ENCODE peak calls at places on chromosomes 1 and 21, in seven cellular contexts. G, P, W, Z, H, A and N are unnamed samples.

GRCh38 chr1:212432706-212433576 is at the start of gene NENF:
- DNase-seq in P (peak; percentile 95), Z (peak; percentile 63), W (peak; percentile 11), H (peak; percentile 74), A (peak; percentile 21), G (peak; percentile 93), N (peak; percentile 50)

GRCh38 chr1:212566522-212567479 is 41.8 kb upstream of the ATF3 start:
- DNase-seq in A (no peak), P (peak; percentile 84), G (no peak), W (peak; percentile 32), Z (peak; percentile 95), H (peak; percentile 83), N (peak; percentile 65)

GRCh38 chr1:29805896-29806160 is 569.5 kb downstream of the PTPRU start:
- DNase-seq in A (no peak), H (no peak), Z (no peak), W (no peak), G (no peak), P (no peak), N (no peak)

GRCh38 chr1:66302810-66303209 is 231.1 kb upstream of the SGIP1 start:
- DNase-seq in A (no peak), W (no peak), P (no peak), Z (no peak), G (no peak), H (peak; percentile 21), N (peak; percentile 67)

GRCh38 chr1:96820111-96820510 is 98.5 kb downstream of the PTBP2 start:
- DNase-seq in P (no peak), Z (no peak), G (no peak), W (no peak), A (no peak), H (peak; percentile 7), N (no peak)

GRCh38 chr1:155254714-155255242 is 505 bp downstream of the ENTREP3 start:
- DNase-seq in W (no peak), H (no peak), A (no peak), G (peak; percentile 68), P (no peak), Z (no peak), N (no peak)

GRCh38 chr1:67468066-67468718 is 38.0 kb upstream of the SERBP1 start:
- DNase-seq in P (peak; percentile 26), W (no peak), G (no peak), H (peak; percentile 8), A (no peak), Z (peak; percentile 77), N (peak; percentile 32)

GRCh38 chr1:1033731-1034437 is 14.0 kb downstream of the AGRN start:
- DNase-seq in W (no peak), Z (no peak), G (no peak), A (no peak), H (no peak), P (no peak), N (no peak)

GRCh38 chr1:65079941-65080340 is 68.1 kb upstream of the AK4 start:
- DNase-seq in W (no peak), P (no peak), G (no peak), A (no peak), Z (peak; percentile 83), H (peak; percentile 31), N (no peak)

GRCh38 chr1:212242288-212242984 is 42.8 kb upstream of the PPP2R5A start:
- DNase-seq in W (no peak), P (no peak), G (no peak), A (no peak), H (no peak), Z (no peak), N (no peak)

GRCh38 chr1:81305997-81306452 is 494.7 kb upstream of the ADGRL2 start:
- DNase-seq in W (no peak), A (no peak), H (peak; percentile 59), P (no peak), Z (peak; percentile 52), G (no peak), N (peak; percentile 22)

GRCh38 chr1:185645686-185646085 is 88.5 kb upstream of the HMCN1 start:
- DNase-seq in G (no peak), H (peak; percentile 41), P (no peak), A (no peak), Z (peak; percentile 11), W (no peak), N (peak; percentile 49)

GRCh38 chr1:6280761-6281451 is 20.0 kb upstream of the GPR153 start:
- DNase-seq in H (no peak), A (no peak), G (peak; percentile 85), Z (no peak), P (no peak), W (no peak), N (no peak)

GRCh38 chr1:47232187-47232874 is at the start of gene TAL1:
- DNase-seq in W (no peak), Z (no peak), A (no peak), P (no peak), H (no peak), G (no peak), N (no peak)

GRCh38 chr1:22104865-22105437 is 37.9 kb downstream of the WNT4 start:
- DNase-seq in G (no peak), P (no peak), A (no peak), H (no peak), W (no peak), Z (no peak), N (no peak)

GRCh38 chr1:64309468-64309867 is 106.0 kb downstream of the UBE2U start:
- DNase-seq in W (no peak), G (no peak), H (peak; percentile 6), P (no peak), Z (no peak), A (no peak), N (no peak)

GRCh38 chr1:239976130-239976968 is 115.3 kb upstream of the FMN2 start:
- DNase-seq in H (peak; percentile 30), G (no peak), Z (peak; percentile 45), W (no peak), A (peak; percentile 28), P (peak; percentile 46), N (peak; percentile 58)

GRCh38 chr21:31194510-31195293 is 149.4 kb downstream of the TIAM1 start:
- DNase-seq in A (no peak), Z (no peak), W (no peak), H (no peak), G (no peak), P (no peak), N (no peak)

GRCh38 chr1:34885405-34886247 is 26.1 kb upstream of the SMIM12 start:
- DNase-seq in Z (peak; percentile 7), G (peak; percentile 70), W (no peak), P (peak; percentile 38), A (no peak), H (peak; percentile 24), N (no peak)

GRCh38 chr1:21655748-21656147 is 13.4 kb downstream of the RAP1GAP start:
- DNase-seq in P (peak; percentile 63), G (peak; percentile 63), W (no peak), Z (peak; percentile 71), H (no peak), A (no peak), N (peak; percentile 8)

GRCh38 chr1:109516872-109517271 is 7.3 kb upstream of the AMIGO1 start:
- DNase-seq in A (peak; percentile 45), H (no peak), W (peak; percentile 75), Z (peak; percentile 21), G (no peak), P (no peak), N (peak; percentile 79)

GRCh38 chr21:16535100-16535418 is 805.3 kb downstream of the USP25 start:
- DNase-seq in P (no peak), W (no peak), G (peak; percentile 69), Z (peak; percentile 83), H (peak; percentile 95), A (peak; percentile 67), N (peak; percentile 87)

GRCh38 chr1:167502719-167503452 is 15.4 kb downstream of the CD247 start:
- DNase-seq in W (no peak), H (no peak), G (no peak), A (no peak), P (no peak), Z (no peak), N (no peak)

GRCh38 chr21:36547464-36547863 is 67.5 kb upstream of the CLDN14 start:
- DNase-seq in H (peak; percentile 8), P (no peak), A (no peak), W (no peak), G (no peak), Z (no peak), N (no peak)
- TF ChIP-seq CTCF in H (no peak), P (no peak), A (no peak), W (no peak), G (no peak), Z (no peak), N (no peak)

DNA sequence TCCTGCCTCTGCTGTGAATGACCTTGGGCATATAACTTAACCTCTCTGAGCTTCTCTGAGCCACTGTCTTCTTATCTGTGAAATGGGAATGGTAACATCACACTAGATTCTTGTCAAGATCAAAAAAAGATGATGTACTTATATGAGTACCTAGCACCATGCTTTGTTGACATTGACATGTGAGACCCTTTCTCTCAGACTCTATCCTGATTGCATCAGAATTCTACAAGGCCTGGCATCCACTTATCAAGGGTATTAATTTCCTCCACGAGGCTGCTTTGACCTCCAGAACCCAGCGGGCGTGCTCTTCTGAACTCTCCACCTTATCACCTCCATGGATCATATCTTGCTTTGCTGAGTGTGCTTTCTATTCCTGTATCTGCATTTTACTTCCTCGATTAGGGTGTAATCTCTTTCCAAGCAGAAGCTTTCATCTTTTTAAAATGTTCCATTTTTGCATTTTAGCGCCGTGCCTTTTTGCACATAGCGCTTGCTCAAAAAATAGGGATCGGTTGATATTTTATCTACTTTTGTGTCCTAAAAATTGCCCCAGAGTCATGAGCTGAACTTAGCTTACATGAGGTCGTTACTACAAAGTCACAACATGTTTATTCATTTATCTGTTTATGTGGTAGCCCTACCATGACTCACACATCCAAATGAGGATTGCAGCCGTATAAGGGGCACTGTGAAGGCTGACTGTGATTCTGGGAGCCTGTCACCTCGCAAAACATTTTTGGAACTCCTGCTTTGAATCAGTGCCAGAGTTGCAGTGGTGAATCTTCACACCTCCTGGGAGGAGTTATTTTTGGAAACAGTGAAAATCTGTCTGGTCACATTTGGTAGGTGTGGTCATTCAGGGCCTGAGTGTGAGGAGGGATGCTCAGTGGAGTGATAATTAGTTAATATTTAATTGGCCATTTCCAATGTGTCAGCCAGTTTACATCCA is 63.2 kb downstream of the IER5 start:
- DNase-seq in Z (peak; percentile 38), G (no peak), W (no peak), P (no peak), H (no peak), A (no peak), N (peak; percentile 37)
- TF ChIP-seq CTCF in Z (no peak), G (no peak), W (no peak), P (no peak), H (no peak), A (no peak), N (no peak)

GRCh38 chr1:241097479-241097878 is 259.5 kb downstream of the RGS7 start:
- DNase-seq in G (no peak), H (no peak), P (no peak), A (no peak), Z (no peak), W (no peak), N (no peak)
- TF ChIP-seq CTCF in G (no peak), H (no peak), P (no peak), A (no peak), Z (no peak), W (no peak), N (no peak)

GRCh38 chr1:190439447-190439846 is 38.2 kb downstream of the BRINP3 start:
- DNase-seq in A (no peak), G (no peak), H (no peak), W (no peak), P (no peak), Z (no peak), N (no peak)

DNA sequence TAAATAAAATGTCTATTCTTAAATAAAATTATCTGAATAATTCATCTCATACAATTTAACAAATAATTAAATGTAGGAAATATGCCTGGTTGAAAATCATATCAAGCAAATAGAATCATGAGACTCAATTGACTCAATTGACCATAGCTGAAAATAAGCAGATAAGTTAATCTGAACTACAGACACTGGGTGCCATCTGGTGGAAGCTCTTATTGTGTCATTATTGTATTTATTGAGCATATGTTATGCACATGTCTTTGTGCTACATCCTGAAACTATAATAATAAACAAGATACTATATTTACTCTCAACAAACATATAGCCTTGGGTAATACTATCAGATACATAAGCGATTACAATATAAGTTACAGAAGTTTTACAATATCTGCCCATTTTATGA is 41.0 kb downstream of the BRINP3 start:
- DNase-seq in H (peak; percentile 36), W (no peak), Z (peak; percentile 30), P (peak; percentile 31), A (no peak), G (no peak), N (no peak)
- TF ChIP-seq CTCF in H (no peak), W (no peak), Z (no peak), P (peak; percentile 44), A (no peak), G (no peak), N (peak; percentile 20)